ENCODE peak calls at places on chromosome X, in ten cellular contexts. One of them, this sample, is unnamed.

GRCh38 chrX:140510895-140511295 is 6.0 kb upstream of the SOX3 start:
- DNase-seq in neuronal stem cell: no peak
- DNase-seq in M059J: no peak
- DNase-seq in C1 segment of cervical spinal cord: no peak
- DNase-seq in HT1080: no peak
- DNase-seq in stimulated activated CD4-positive, alpha-beta T cell treated with anti-CD3 and anti-CD28 coated beads, Interleukin-15, amount 100 ng/mL, for 24 hours: no peak
- DNase-seq in AML-193: no peak
- DNase-seq in HL-60: no peak
- DNase-seq in NCI-H187: no peak
- DNase-seq in left colon: no peak
- DNase-seq in this sample: no peak

GRCh38 chrX:119398974-119399771 is at the start of gene SLC25A43:
- DNase-seq in neuronal stem cell: no peak
- DNase-seq in M059J: peak; percentile 43
- DNase-seq in C1 segment of cervical spinal cord: no peak
- DNase-seq in HT1080: peak; percentile 22
- DNase-seq in stimulated activated CD4-positive, alpha-beta T cell treated with anti-CD3 and anti-CD28 coated beads, Interleukin-15, amount 100 ng/mL, for 24 hours: peak; percentile 46
- DNase-seq in AML-193: peak; percentile 27
- DNase-seq in HL-60: peak; percentile 26
- DNase-seq in NCI-H187: no peak
- DNase-seq in left colon: peak; percentile 67
- DNase-seq in this sample: no peak

GRCh38 chrX:19897087-19897486 is 9.7 kb upstream of the SH3KBP1 start:
- DNase-seq in neuronal stem cell: no peak
- DNase-seq in M059J: no peak
- DNase-seq in C1 segment of cervical spinal cord: no peak
- DNase-seq in HT1080: no peak
- DNase-seq in stimulated activated CD4-positive, alpha-beta T cell treated with anti-CD3 and anti-CD28 coated beads, Interleukin-15, amount 100 ng/mL, for 24 hours: no peak
- DNase-seq in AML-193: peak; percentile 41
- DNase-seq in HL-60: no peak
- DNase-seq in NCI-H187: no peak
- DNase-seq in left colon: no peak
- DNase-seq in this sample: no peak

GRCh38 chrX:47112316-47112954 is 32.1 kb downstream of the NDUFB11 start:
- DNase-seq in neuronal stem cell: no peak
- DNase-seq in M059J: no peak
- DNase-seq in C1 segment of cervical spinal cord: no peak
- DNase-seq in HT1080: no peak
- DNase-seq in stimulated activated CD4-positive, alpha-beta T cell treated with anti-CD3 and anti-CD28 coated beads, Interleukin-15, amount 100 ng/mL, for 24 hours: no peak
- DNase-seq in AML-193: no peak
- DNase-seq in HL-60: no peak
- DNase-seq in NCI-H187: no peak
- DNase-seq in left colon: no peak
- DNase-seq in this sample: no peak

GRCh38 chrX:153966283-153966688 is 5.3 kb downstream of the HCFC1 start:
- DNase-seq in neuronal stem cell: no peak
- DNase-seq in M059J: no peak
- DNase-seq in C1 segment of cervical spinal cord: no peak
- DNase-seq in HT1080: no peak
- DNase-seq in stimulated activated CD4-positive, alpha-beta T cell treated with anti-CD3 and anti-CD28 coated beads, Interleukin-15, amount 100 ng/mL, for 24 hours: no peak
- DNase-seq in AML-193: no peak
- DNase-seq in HL-60: no peak
- DNase-seq in NCI-H187: no peak
- DNase-seq in left colon: no peak
- DNase-seq in this sample: no peak

GRCh38 chrX:17052776-17053175 is 106.3 kb downstream of the REPS2 start:
- DNase-seq in neuronal stem cell: no peak
- DNase-seq in M059J: no peak
- DNase-seq in C1 segment of cervical spinal cord: no peak
- DNase-seq in HT1080: no peak
- DNase-seq in stimulated activated CD4-positive, alpha-beta T cell treated with anti-CD3 and anti-CD28 coated beads, Interleukin-15, amount 100 ng/mL, for 24 hours: no peak
- DNase-seq in AML-193: no peak
- DNase-seq in HL-60: no peak
- DNase-seq in NCI-H187: no peak
- DNase-seq in left colon: no peak
- DNase-seq in this sample: no peak

GRCh38 chrX:119756926-119757635 is 1.3 kb upstream of the SOWAHD start:
- DNase-seq in neuronal stem cell: no peak
- DNase-seq in M059J: no peak
- DNase-seq in C1 segment of cervical spinal cord: no peak
- DNase-seq in HT1080: no peak
- DNase-seq in stimulated activated CD4-positive, alpha-beta T cell treated with anti-CD3 and anti-CD28 coated beads, Interleukin-15, amount 100 ng/mL, for 24 hours: no peak
- DNase-seq in AML-193: no peak
- DNase-seq in HL-60: no peak
- DNase-seq in NCI-H187: no peak
- DNase-seq in left colon: no peak
- DNase-seq in this sample: no peak

GRCh38 chrX:13427441-13428054 is 107.7 kb upstream of the ATXN3L start:
- DNase-seq in neuronal stem cell: no peak
- DNase-seq in M059J: no peak
- DNase-seq in C1 segment of cervical spinal cord: no peak
- DNase-seq in HT1080: no peak
- DNase-seq in stimulated activated CD4-positive, alpha-beta T cell treated with anti-CD3 and anti-CD28 coated beads, Interleukin-15, amount 100 ng/mL, for 24 hours: no peak
- DNase-seq in AML-193: no peak
- DNase-seq in HL-60: no peak
- DNase-seq in NCI-H187: no peak
- DNase-seq in left colon: no peak
- DNase-seq in this sample: no peak

GRCh38 chrX:18558799-18559198 is 113.1 kb downstream of the RS1 start:
- DNase-seq in neuronal stem cell: no peak
- DNase-seq in M059J: no peak
- DNase-seq in C1 segment of cervical spinal cord: no peak
- DNase-seq in HT1080: no peak
- DNase-seq in stimulated activated CD4-positive, alpha-beta T cell treated with anti-CD3 and anti-CD28 coated beads, Interleukin-15, amount 100 ng/mL, for 24 hours: no peak
- DNase-seq in AML-193: no peak
- DNase-seq in HL-60: no peak
- DNase-seq in NCI-H187: no peak
- DNase-seq in left colon: no peak
- DNase-seq in this sample: no peak

GRCh38 chrX:37060999-37061398 is 52.8 kb downstream of the FAM47C start:
- DNase-seq in neuronal stem cell: peak; percentile 38
- DNase-seq in M059J: peak; percentile 44
- DNase-seq in C1 segment of cervical spinal cord: no peak
- DNase-seq in HT1080: peak; percentile 35
- DNase-seq in stimulated activated CD4-positive, alpha-beta T cell treated with anti-CD3 and anti-CD28 coated beads, Interleukin-15, amount 100 ng/mL, for 24 hours: no peak
- DNase-seq in AML-193: peak; percentile 14
- DNase-seq in HL-60: no peak
- DNase-seq in NCI-H187: no peak
- DNase-seq in left colon: no peak
- DNase-seq in this sample: peak; percentile 4

GRCh38 chrX:6678313-6678712 is 143.4 kb upstream of the VCX3A start:
- DNase-seq in neuronal stem cell: no peak
- DNase-seq in M059J: no peak
- DNase-seq in C1 segment of cervical spinal cord: no peak
- DNase-seq in HT1080: no peak
- DNase-seq in stimulated activated CD4-positive, alpha-beta T cell treated with anti-CD3 and anti-CD28 coated beads, Interleukin-15, amount 100 ng/mL, for 24 hours: no peak
- DNase-seq in AML-193: no peak
- DNase-seq in HL-60: no peak
- DNase-seq in NCI-H187: no peak
- DNase-seq in left colon: no peak
- DNase-seq in this sample: no peak

GRCh38 chrX:104113237-104113965 is 1.1 kb downstream of the ZCCHC18 start:
- DNase-seq in neuronal stem cell: peak; percentile 37
- DNase-seq in M059J: peak; percentile 72
- DNase-seq in C1 segment of cervical spinal cord: peak; percentile 2
- DNase-seq in HT1080: peak; percentile 61
- DNase-seq in stimulated activated CD4-positive, alpha-beta T cell treated with anti-CD3 and anti-CD28 coated beads, Interleukin-15, amount 100 ng/mL, for 24 hours: peak; percentile 65
- DNase-seq in AML-193: peak; percentile 25
- DNase-seq in HL-60: no peak
- DNase-seq in NCI-H187: no peak
- DNase-seq in left colon: peak; percentile 52
- DNase-seq in this sample: no peak

GRCh38 chrX:22118161-22118830 is 86.2 kb downstream of the PHEX start:
- DNase-seq in neuronal stem cell: no peak
- DNase-seq in M059J: peak; percentile 64
- DNase-seq in C1 segment of cervical spinal cord: no peak
- DNase-seq in HT1080: no peak
- DNase-seq in stimulated activated CD4-positive, alpha-beta T cell treated with anti-CD3 and anti-CD28 coated beads, Interleukin-15, amount 100 ng/mL, for 24 hours: no peak
- DNase-seq in AML-193: no peak
- DNase-seq in HL-60: no peak
- DNase-seq in NCI-H187: no peak
- DNase-seq in left colon: no peak
- DNase-seq in this sample: no peak

GRCh38 chrX:8025705-8026104 is 98.5 kb upstream of the PNPLA4 start:
- DNase-seq in neuronal stem cell: no peak
- DNase-seq in M059J: no peak
- DNase-seq in C1 segment of cervical spinal cord: no peak
- DNase-seq in HT1080: no peak
- DNase-seq in stimulated activated CD4-positive, alpha-beta T cell treated with anti-CD3 and anti-CD28 coated beads, Interleukin-15, amount 100 ng/mL, for 24 hours: no peak
- DNase-seq in AML-193: no peak
- DNase-seq in HL-60: no peak
- DNase-seq in NCI-H187: no peak
- DNase-seq in left colon: no peak
- DNase-seq in this sample: no peak

GRCh38 chrX:345020-345925 is 26.7 kb upstream of the GTPBP6 start:
- DNase-seq in neuronal stem cell: no peak
- DNase-seq in M059J: no peak
- DNase-seq in C1 segment of cervical spinal cord: no peak
- DNase-seq in HT1080: no peak
- DNase-seq in stimulated activated CD4-positive, alpha-beta T cell treated with anti-CD3 and anti-CD28 coated beads, Interleukin-15, amount 100 ng/mL, for 24 hours: no peak
- DNase-seq in AML-193: no peak
- DNase-seq in HL-60: no peak
- DNase-seq in NCI-H187: no peak
- DNase-seq in left colon: no peak
- DNase-seq in this sample: no peak

GRCh38 chrX:4764888-4765287 is 1051.4 kb upstream of the PRKX start:
- DNase-seq in neuronal stem cell: no peak
- DNase-seq in M059J: peak; percentile 28
- DNase-seq in C1 segment of cervical spinal cord: no peak
- DNase-seq in HT1080: peak; percentile 78
- DNase-seq in stimulated activated CD4-positive, alpha-beta T cell treated with anti-CD3 and anti-CD28 coated beads, Interleukin-15, amount 100 ng/mL, for 24 hours: no peak
- DNase-seq in AML-193: no peak
- DNase-seq in HL-60: no peak
- DNase-seq in NCI-H187: no peak
- DNase-seq in left colon: no peak
- DNase-seq in this sample: no peak

GRCh38 chrX:14673764-14674163 is 144.4 kb downstream of the GLRA2 start:
- DNase-seq in neuronal stem cell: no peak
- DNase-seq in M059J: peak; percentile 92
- DNase-seq in C1 segment of cervical spinal cord: no peak
- DNase-seq in HT1080: peak; percentile 84
- DNase-seq in stimulated activated CD4-positive, alpha-beta T cell treated with anti-CD3 and anti-CD28 coated beads, Interleukin-15, amount 100 ng/mL, for 24 hours: peak; percentile 16
- DNase-seq in AML-193: no peak
- DNase-seq in HL-60: no peak
- DNase-seq in NCI-H187: no peak
- DNase-seq in left colon: no peak
- DNase-seq in this sample: peak; percentile 91

GRCh38 chrX:30005821-30006220 is 209.5 kb upstream of the MAGEB2 start:
- DNase-seq in neuronal stem cell: no peak
- DNase-seq in M059J: no peak
- DNase-seq in C1 segment of cervical spinal cord: no peak
- DNase-seq in HT1080: no peak
- DNase-seq in stimulated activated CD4-positive, alpha-beta T cell treated with anti-CD3 and anti-CD28 coated beads, Interleukin-15, amount 100 ng/mL, for 24 hours: no peak
- DNase-seq in AML-193: no peak
- DNase-seq in HL-60: no peak
- DNase-seq in NCI-H187: no peak
- DNase-seq in left colon: no peak
- DNase-seq in this sample: no peak

GRCh38 chrX:9475984-9476383 is 11.1 kb downstream of the TBL1X start:
- DNase-seq in neuronal stem cell: no peak
- DNase-seq in M059J: no peak
- DNase-seq in C1 segment of cervical spinal cord: no peak
- DNase-seq in HT1080: no peak
- DNase-seq in stimulated activated CD4-positive, alpha-beta T cell treated with anti-CD3 and anti-CD28 coated beads, Interleukin-15, amount 100 ng/mL, for 24 hours: no peak
- DNase-seq in AML-193: no peak
- DNase-seq in HL-60: no peak
- DNase-seq in NCI-H187: no peak
- DNase-seq in left colon: no peak
- DNase-seq in this sample: no peak

GRCh38 chrX:24862343-24862742 is 153.4 kb downstream of the ARX start:
- DNase-seq in neuronal stem cell: no peak
- DNase-seq in M059J: no peak
- DNase-seq in C1 segment of cervical spinal cord: no peak
- DNase-seq in HT1080: no peak
- DNase-seq in stimulated activated CD4-positive, alpha-beta T cell treated with anti-CD3 and anti-CD28 coated beads, Interleukin-15, amount 100 ng/mL, for 24 hours: no peak
- DNase-seq in AML-193: no peak
- DNase-seq in HL-60: no peak
- DNase-seq in NCI-H187: no peak
- DNase-seq in left colon: no peak
- DNase-seq in this sample: no peak